ENCODE peak calls at places on chromosomes 3 and 15, in four cellular contexts. R, E, S and A are unnamed samples.

GRCh38 chr3:16242177-16242576 is 22.6 kb downstream of the DPH3 start:
- DNase-seq in R (no peak), E (no peak), S (no peak), A (no peak)

GRCh38 chr3:185401319-185401955 is 38.5 kb downstream of the MAP3K13 start:
- DNase-seq in R (no peak), S (no peak), E (no peak), A (peak; percentile 16)

GRCh38 chr15:67063689-67064606 is 1.5 kb upstream of the SMAD3 start:
- DNase-seq in S (no peak), R (no peak), E (peak; percentile 30), A (no peak)

GRCh38 chr15:98513428-98513991 is 134.8 kb upstream of the IGF1R start:
- DNase-seq in R (no peak), E (no peak), S (no peak), A (no peak)

GRCh38 chr3:158460929-158461328 is 110.1 kb upstream of the MLF1 start:
- DNase-seq in E (no peak), R (no peak), S (no peak), A (no peak)

GRCh38 chr15:77507911-77508310 is 87.2 kb downstream of the HMG20A start:
- DNase-seq in S (no peak), E (no peak), R (no peak), A (peak; percentile 71)

GRCh38 chr3:50254577-50255250 is 14.2 kb upstream of the SEMA3B start:
- DNase-seq in S (no peak), E (no peak), R (no peak), A (peak; percentile 49)

GRCh38 chr3:155286745-155287144 is 6.7 kb downstream of the STRIT1 start:
- DNase-seq in R (peak; percentile 5), E (no peak), S (no peak), A (no peak)

GRCh38 chr3:111668912-111669488 is 73.9 kb upstream of the ZBED2 start:
- DNase-seq in E (peak; percentile 63), R (peak; percentile 75), S (no peak), A (peak; percentile 72)